ENCODE peak calls at places on chromosome 13, in six cellular contexts. One of them, this sample, is unnamed.

GRCh38 chr13:45861352-45861751 is 9.8 kb upstream of the SIAH3 start:
- DNase-seq in heart left ventricle: no peak
- DNase-seq in glutamatergic neuron: no peak
- DNase-seq in amniotic stem cell: no peak
- DNase-seq in GM13977: no peak
- DNase-seq in NCI-H1694: no peak
- DNase-seq in this sample: no peak

GRCh38 chr13:64934569-64935362 is 2295.4 kb downstream of the PCDH9 start:
- DNase-seq in GM13977: no peak
- DNase-seq in NCI-H1694: no peak
- DNase-seq in amniotic stem cell: no peak
- DNase-seq in glutamatergic neuron: no peak
- DNase-seq in heart left ventricle: no peak
- DNase-seq in this sample: no peak

GRCh38 chr13:49419292-49419691 is 24.6 kb downstream of the CAB39L start:
- DNase-seq in glutamatergic neuron: no peak
- DNase-seq in amniotic stem cell: no peak
- DNase-seq in NCI-H1694: no peak
- DNase-seq in heart left ventricle: no peak
- DNase-seq in GM13977: no peak
- DNase-seq in this sample: no peak

GRCh38 chr13:89695343-89696257 is 1651.9 kb upstream of the MIR17HG start:
- DNase-seq in amniotic stem cell: no peak
- DNase-seq in GM13977: peak; percentile 17
- DNase-seq in NCI-H1694: peak; percentile 7
- DNase-seq in glutamatergic neuron: peak; percentile 62
- DNase-seq in heart left ventricle: no peak
- DNase-seq in this sample: peak; percentile 26

GRCh38 chr13:69585656-69586055 is 522.0 kb upstream of the ATXN8OS start:
- DNase-seq in NCI-H1694: no peak
- DNase-seq in GM13977: no peak
- DNase-seq in glutamatergic neuron: no peak
- DNase-seq in amniotic stem cell: no peak
- DNase-seq in heart left ventricle: no peak
- DNase-seq in this sample: no peak

GRCh38 chr13:41613984-41614581 is 156.7 kb downstream of the RGCC start:
- DNase-seq in NCI-H1694: no peak
- DNase-seq in GM13977: no peak
- DNase-seq in glutamatergic neuron: no peak
- DNase-seq in heart left ventricle: peak; percentile 80
- DNase-seq in amniotic stem cell: no peak
- DNase-seq in this sample: no peak

GRCh38 chr13:41075034-41075433 is 13.7 kb downstream of the WBP4 start:
- DNase-seq in NCI-H1694: peak; percentile 7
- DNase-seq in glutamatergic neuron: no peak
- DNase-seq in heart left ventricle: no peak
- DNase-seq in amniotic stem cell: peak; percentile 12
- DNase-seq in GM13977: peak; percentile 29
- DNase-seq in this sample: peak; percentile 59

GRCh38 chr13:54486421-54487166 is 1458.0 kb downstream of the OLFM4 start:
- DNase-seq in NCI-H1694: no peak
- DNase-seq in heart left ventricle: no peak
- DNase-seq in amniotic stem cell: no peak
- DNase-seq in glutamatergic neuron: no peak
- DNase-seq in GM13977: no peak
- DNase-seq in this sample: no peak

GRCh38 chr13:45055902-45056648 is 64.2 kb upstream of the GTF2F2 start:
- DNase-seq in amniotic stem cell: no peak
- DNase-seq in glutamatergic neuron: no peak
- DNase-seq in NCI-H1694: no peak
- DNase-seq in heart left ventricle: no peak
- DNase-seq in GM13977: no peak
- DNase-seq in this sample: no peak

GRCh38 chr13:52599037-52599852 is 43.0 kb upstream of the HNRNPA1L2 start:
- DNase-seq in NCI-H1694: no peak
- DNase-seq in GM13977: peak; percentile 20
- DNase-seq in amniotic stem cell: no peak
- DNase-seq in heart left ventricle: peak; percentile 35
- DNase-seq in glutamatergic neuron: no peak
- DNase-seq in this sample: no peak